ENCODE peak calls at places on chromosome 19, in eight cellular contexts. X is neuronal stem cell, Z is H9, A is GM12878, H is fibroblast of lung, P is MM.1S, S is IMR-90, Q is mesendoderm. V is an unnamed sample. For H3K4me1, the result is how much of the 10 kb centered on the place peaks cover.

GRCh38 chr19:18437481-18438330 is at the start of gene ISYNA1:
- DNase-seq in P (no peak), Z (peak), S (peak), A (no peak), Q (peak), H (peak), X (peak), V (no peak)

GRCh38 chr19:53813996-53814395 is 10.1 kb downstream of the NLRP12 start:
- DNase-seq in Z (no peak), P (no peak), A (no peak), H (peak), Q (no peak), S (peak), X (no peak), V (no peak)

GRCh38 chr19:3683405-3683865 is 16.8 kb downstream of the PIP5K1C start:
- DNase-seq in H (peak), X (no peak), S (no peak), Z (peak), P (no peak), Q (peak), A (no peak), V (no peak)

GRCh38 chr19:17655751-17656480 is 32.2 kb downstream of the UNC13A start:
- DNase-seq in Q (no peak), S (no peak), A (no peak), H (no peak), P (no peak), X (no peak), Z (no peak), V (no peak)

GRCh38 chr19:246551-246950 is 44.7 kb downstream of the PLPP2 start:
- DNase-seq in Q (no peak), S (no peak), H (no peak), A (no peak), P (no peak), Z (peak), X (no peak), V (peak)

GRCh38 chr19:57978586-57979289 is 4.4 kb upstream of the C19orf18 start:
- DNase-seq in X (no peak), H (peak), Z (no peak), P (no peak), A (no peak), S (no peak), Q (peak), V (no peak)

GRCh38 chr19:4657262-4657661 is 12.9 kb downstream of the MYDGF start:
- DNase-seq in P (no peak), H (no peak), Z (no peak), A (no peak), S (no peak), Q (no peak), X (no peak), V (no peak)

GRCh38 chr19:2475018-2475701 is 767 bp upstream of the GADD45B start:
- DNase-seq in A (no peak), Z (no peak), P (peak), Q (peak), X (no peak), S (peak), H (peak), V (peak)

GRCh38 chr19:7928334-7928706 is 2.4 kb upstream of the CTXN1 start:
- DNase-seq in S (no peak), X (no peak), H (peak), Z (no peak), Q (no peak), A (no peak), P (no peak), V (no peak)

GRCh38 chr19:51456541-51457290 is 1.5 kb downstream of the SIGLEC8 start:
- DNase-seq in S (no peak), P (no peak), Q (no peak), H (no peak), A (no peak), X (no peak), Z (no peak), V (no peak)

GRCh38 chr19:49272204-49272603 is 52.8 kb downstream of the SLC6A16 start:
- DNase-seq in Z (no peak), A (no peak), P (no peak), S (peak), H (peak), X (no peak), Q (no peak), V (no peak)

GRCh38 chr19:13220847-13221246 is 70.6 kb downstream of the IER2 start:
- DNase-seq in A (no peak), P (no peak), X (no peak), H (no peak), Z (no peak), S (no peak), Q (no peak), V (no peak)

GRCh38 chr19:49660338-49660961 is 5.2 kb downstream of the IRF3 start:
- DNase-seq in S (no peak), H (no peak), Z (no peak), X (no peak), P (no peak), Q (no peak), A (no peak), V (no peak)

GRCh38 chr19:4380254-4380727 is 20.1 kb downstream of the SH3GL1 start:
- DNase-seq in S (no peak), Q (no peak), P (no peak), Z (no peak), A (no peak), H (no peak), X (no peak), V (peak)

GRCh38 chr19:58350001-58350801 is 3.1 kb downstream of the A1BG start:
- DNase-seq in A (no peak), H (no peak), P (no peak), S (no peak), Q (no peak), X (no peak), Z (no peak), V (no peak)

GRCh38 chr19:19751846-19752245 is 18.9 kb upstream of the ZNF14 start:
- DNase-seq in H (no peak), P (no peak), A (no peak), Z (no peak), X (no peak), Q (no peak), S (no peak), V (no peak)

GRCh38 chr19:46574533-46574932 is 26.6 kb upstream of the CALM3 start:
- DNase-seq in Z (no peak), P (no peak), X (no peak), H (peak), A (no peak), S (no peak), Q (peak), V (no peak)

GRCh38 chr19:16590876-16591802 is 18.9 kb upstream of the SLC35E1 start:
- DNase-seq in A (no peak), Z (no peak), P (no peak), S (no peak), Q (no peak), H (no peak), X (no peak), V (peak)

GRCh38 chr19:35395762-35396199 is 24.9 kb downstream of the GPR42 start:
- DNase-seq in Z (peak), H (no peak), A (no peak), S (no peak), Q (no peak), P (no peak), X (no peak), V (no peak)

GRCh38 chr19:35389192-35389861 is 18.5 kb downstream of the GPR42 start:
- DNase-seq in H (no peak), P (no peak), Q (no peak), S (no peak), Z (no peak), A (no peak), X (no peak), V (no peak)

GRCh38 chr19:35397064-35397463 is 26.2 kb downstream of the GPR42 start:
- DNase-seq in X (no peak), A (no peak), Z (no peak), H (no peak), Q (no peak), P (no peak), S (no peak), V (no peak)

GRCh38 chr19:35396240-35396885 is 25.5 kb downstream of the GPR42 start:
- DNase-seq in A (no peak), P (no peak), Z (no peak), X (no peak), S (no peak), Q (no peak), H (no peak), V (no peak)

GRCh38 chr19:35392742-35393350 is 22.0 kb downstream of the GPR42 start:
- DNase-seq in X (no peak), S (no peak), A (no peak), P (no peak), Q (no peak), Z (no peak), H (no peak), V (no peak)
- H3K4me1 ChIP-seq in X (under half), S (under half), A (under half), P (under half), Q (under half), Z (under half), H (under half), V (under half)

GRCh38 chr19:30563691-30564090 is 191.5 kb downstream of the ZNF536 start:
- DNase-seq in A (no peak), X (no peak), H (no peak), S (no peak), Z (no peak), P (no peak), Q (no peak), V (no peak)

GRCh38 chr19:30564551-30565011 is 192.4 kb downstream of the ZNF536 start:
- DNase-seq in A (no peak), X (no peak), H (no peak), Q (no peak), P (no peak), Z (peak), S (no peak), V (no peak)

GRCh38 chr19:30565680-30566079 is 193.5 kb downstream of the ZNF536 start:
- DNase-seq in H (no peak), Z (no peak), A (no peak), S (no peak), X (no peak), Q (no peak), P (no peak), V (no peak)

GRCh38 chr19:30559446-30559845 is 187.3 kb downstream of the ZNF536 start:
- DNase-seq in Q (no peak), S (no peak), Z (no peak), X (no peak), P (no peak), A (no peak), H (no peak), V (no peak)

GRCh38 chr19:30562981-30563380 is 190.8 kb downstream of the ZNF536 start:
- DNase-seq in H (no peak), X (no peak), S (no peak), Q (no peak), Z (no peak), A (no peak), P (no peak), V (no peak)
- H3K4me2 ChIP-seq in H (no peak), X (no peak), S (no peak), Q (no peak), Z (no peak), A (no peak), P (no peak), V (no peak)

GRCh38 chr19:47608908-47609879 is at the start of gene BICRA:
- DNase-seq in A (no peak), Z (peak), X (peak), P (peak), S (peak), H (peak), Q (peak), V (peak)

GRCh38 chr19:47610902-47611301 is 2.0 kb downstream of the BICRA start:
- DNase-seq in P (no peak), A (no peak), Q (no peak), H (no peak), X (no peak), Z (no peak), S (no peak), V (no peak)

GRCh38 chr19:47610546-47610894 is 1.6 kb downstream of the BICRA start:
- DNase-seq in P (no peak), Q (no peak), A (no peak), Z (no peak), H (no peak), X (no peak), S (no peak), V (no peak)

GRCh38 chr19:47608074-47608907 is 643 bp upstream of the BICRA start:
- DNase-seq in X (peak), Z (peak), H (peak), P (peak), Q (peak), A (peak), S (peak), V (peak)

DNA sequence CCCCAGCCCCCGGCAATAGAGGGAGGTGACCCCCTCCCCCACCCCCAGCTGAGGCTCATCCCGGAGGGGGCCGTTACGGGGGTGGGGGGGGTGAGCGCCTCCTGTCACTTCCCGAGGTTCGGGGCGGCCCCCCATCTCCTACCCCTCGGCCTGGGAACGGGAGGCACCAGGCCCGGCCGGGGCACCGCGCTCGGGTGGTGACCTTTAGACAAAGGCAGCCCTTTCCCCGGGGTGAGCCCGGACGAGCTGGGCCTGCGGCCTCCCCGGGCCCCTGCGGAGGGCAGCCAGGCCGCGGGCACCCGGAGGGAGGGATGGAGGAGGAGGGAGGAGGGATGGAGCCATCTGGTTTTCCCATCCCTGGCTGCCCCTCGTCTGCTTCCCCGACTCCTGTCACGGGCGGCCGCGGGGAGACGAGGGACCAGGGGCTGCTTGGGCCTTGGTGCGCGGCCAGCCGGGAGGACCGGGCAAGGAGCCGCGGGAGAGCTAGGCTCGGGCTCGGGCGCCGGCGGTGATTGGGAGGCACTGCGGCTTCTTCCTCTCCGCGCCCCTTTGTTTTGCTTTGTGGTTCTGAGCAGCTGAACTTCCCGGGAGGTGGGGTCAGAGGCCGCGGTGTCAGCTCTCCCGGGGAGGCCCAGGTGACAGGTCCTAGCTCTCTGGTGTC is 1.1 kb downstream of the BICRA start:
- DNase-seq in X (peak), A (no peak), S (peak), Q (peak), P (peak), Z (peak), H (peak), V (peak)
- H3K4me1 ChIP-seq in X (under half), A (under half), S (under half), Q (under half), P (under half), Z (under half), H (under half), V (under half)

GRCh38 chr19:55493052-55493649 is 4.9 kb downstream of the SSC5D start:
- DNase-seq in A (no peak), Z (no peak), S (peak), Q (no peak), H (peak), P (no peak), X (no peak), V (no peak)

GRCh38 chr19:55490478-55491436 is 2.5 kb downstream of the SSC5D start:
- DNase-seq in H (peak), X (no peak), A (no peak), Q (no peak), P (no peak), Z (no peak), S (no peak), V (no peak)

GRCh38 chr19:55491546-55492360 is 3.5 kb downstream of the SSC5D start:
- DNase-seq in Q (no peak), A (no peak), Z (no peak), S (no peak), H (no peak), X (no peak), P (no peak), V (no peak)

GRCh38 chr19:55493650-55494171 is 5.5 kb downstream of the SSC5D start:
- DNase-seq in Q (no peak), Z (no peak), S (no peak), X (no peak), H (no peak), A (no peak), P (no peak), V (no peak)

GRCh38 chr19:55492362-55492944 is 4.2 kb downstream of the SSC5D start:
- DNase-seq in A (no peak), P (no peak), X (no peak), H (no peak), Z (no peak), S (no peak), Q (no peak), V (no peak)
- H3K4me2 ChIP-seq in A (no peak), P (no peak), X (no peak), H (no peak), Z (no peak), S (no peak), Q (no peak), V (no peak)

GRCh38 chr19:33067121-33067520 is 2.4 kb upstream of the RHPN2 start:
- DNase-seq in H (no peak), Q (no peak), P (no peak), A (no peak), Z (no peak), X (no peak), S (no peak), V (no peak)
- H3K4me1 ChIP-seq in H (under half), Q (under half), P (under half), A (under half), Z (under half), X (under half), S (under half), V (under half)

DNA sequence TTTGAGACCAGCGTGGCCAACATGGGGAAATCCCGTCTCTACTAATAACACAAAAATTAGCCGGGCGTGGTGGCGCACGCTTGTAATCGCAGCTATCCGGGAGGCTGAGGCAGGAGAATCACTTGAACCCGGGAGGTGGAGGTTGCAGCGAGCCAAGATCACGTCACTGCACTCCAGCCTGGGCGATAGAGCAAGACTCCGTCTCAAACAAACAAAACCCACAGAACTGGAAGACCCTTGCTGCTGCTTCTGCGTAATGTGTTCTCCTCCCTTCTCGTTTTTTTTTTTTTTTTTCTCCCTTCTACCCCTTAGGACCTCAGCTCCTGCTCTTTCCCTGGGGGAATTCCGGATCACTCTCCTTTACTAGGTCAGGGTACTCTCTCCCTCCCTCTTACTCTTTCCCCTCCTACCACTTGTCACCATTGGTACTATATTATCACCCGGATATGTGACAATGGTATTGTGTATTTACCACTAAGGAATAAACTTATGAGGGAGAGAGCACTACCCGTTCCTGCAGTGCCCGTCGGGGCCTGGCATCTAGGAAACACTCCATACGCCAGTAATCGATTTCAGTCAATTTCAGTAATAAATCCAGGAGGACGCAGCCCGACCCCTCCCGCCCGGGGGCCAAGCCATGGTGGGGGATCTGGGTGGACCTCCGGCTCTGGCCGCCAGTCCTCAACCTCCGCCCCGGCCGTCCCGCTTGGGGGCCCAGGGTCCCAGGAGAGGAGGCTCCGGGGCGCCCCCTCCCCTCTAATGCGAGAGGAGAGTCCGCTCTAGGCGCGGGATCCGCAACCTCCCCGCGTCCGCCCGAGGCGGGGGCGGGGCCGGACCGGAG is 423 bp upstream of the GARRE1 start:
- DNase-seq in Q (peak), S (peak), X (peak), Z (peak), A (no peak), H (peak), P (no peak), V (peak)
- H3K4me2 ChIP-seq in Q (peak), S (peak), X (peak), Z (peak), A (peak), H (peak), P (peak), V (peak)

V was measured in OCI-LY7.